ENCODE peak calls at places on chromosomes 11 and 22, in five cellular contexts. One of them, this sample, is unnamed.

GRCh38 chr11:122981388-122982264 is at the start of gene BSX:
- DNase-seq in HCT116: no peak
- DNase-seq in GM12878: no peak
- DNase-seq in HepG2: peak
- DNase-seq in H1: peak
- DNase-seq in this sample: peak

GRCh38 chr11:69499216-69499945 is 17.9 kb downstream of the LINC01488 start:
- DNase-seq in HCT116: no peak
- DNase-seq in GM12878: no peak
- DNase-seq in HepG2: no peak
- DNase-seq in H1: no peak
- DNase-seq in this sample: no peak

GRCh38 chr11:1232328-1233321 is 9.8 kb downstream of the MUC5B start:
- DNase-seq in HCT116: no peak
- DNase-seq in GM12878: no peak
- DNase-seq in HepG2: no peak
- DNase-seq in H1: peak
- DNase-seq in this sample: no peak

GRCh38 chr22:44526431-44527115 is 28.5 kb upstream of the RTL6 start:
- DNase-seq in HCT116: no peak
- DNase-seq in GM12878: no peak
- DNase-seq in HepG2: no peak
- DNase-seq in H1: peak
- DNase-seq in this sample: no peak

GRCh38 chr11:132685174-132685611 is 847.1 kb downstream of the OPCML start:
- DNase-seq in HCT116: no peak
- DNase-seq in GM12878: no peak
- DNase-seq in HepG2: no peak
- DNase-seq in H1: no peak
- DNase-seq in this sample: no peak

GRCh38 chr22:46465348-46465725 is 72.1 kb downstream of the CELSR1 start:
- DNase-seq in HCT116: no peak
- DNase-seq in GM12878: no peak
- DNase-seq in HepG2: no peak
- DNase-seq in H1: no peak
- DNase-seq in this sample: no peak

GRCh38 chr11:30801357-30801756 is 215.2 kb upstream of the MPPED2 start:
- DNase-seq in HCT116: no peak
- DNase-seq in GM12878: no peak
- DNase-seq in HepG2: peak
- DNase-seq in H1: no peak
- DNase-seq in this sample: no peak

GRCh38 chr11:9219115-9219514 is 46.0 kb downstream of the DENND5A start:
- DNase-seq in HCT116: no peak
- DNase-seq in GM12878: no peak
- DNase-seq in HepG2: no peak
- DNase-seq in H1: no peak
- DNase-seq in this sample: no peak

GRCh38 chr11:35257287-35257686 is 118.3 kb downstream of the CD44 start:
- DNase-seq in HCT116: no peak
- DNase-seq in GM12878: peak
- DNase-seq in HepG2: no peak
- DNase-seq in H1: no peak
- DNase-seq in this sample: no peak

GRCh38 chr22:26589845-26590524 is at the start of gene TPST2:
- DNase-seq in HCT116: peak
- DNase-seq in GM12878: no peak
- DNase-seq in HepG2: peak
- DNase-seq in H1: peak
- DNase-seq in this sample: peak

GRCh38 chr22:36267058-36267457 is 14.1 kb downstream of the APOL1 start:
- DNase-seq in HCT116: no peak
- DNase-seq in GM12878: no peak
- DNase-seq in HepG2: no peak
- DNase-seq in H1: no peak
- DNase-seq in this sample: no peak

GRCh38 chr11:63938481-63939350 is at the start of gene NAA40:
- DNase-seq in HCT116: peak
- DNase-seq in GM12878: peak
- DNase-seq in HepG2: peak
- DNase-seq in H1: peak
- DNase-seq in this sample: peak

GRCh38 chr11:68685656-68686380 is 1.5 kb downstream of the GAL start:
- DNase-seq in HCT116: no peak
- DNase-seq in GM12878: no peak
- DNase-seq in HepG2: no peak
- DNase-seq in H1: no peak
- DNase-seq in this sample: no peak

GRCh38 chr11:62921573-62922188 is 518 bp upstream of the CHRM1 start:
- DNase-seq in HCT116: no peak
- DNase-seq in GM12878: no peak
- DNase-seq in HepG2: no peak
- DNase-seq in H1: no peak
- DNase-seq in this sample: peak

GRCh38 chr11:97611345-97611744 is 1221.5 kb downstream of the JRKL start:
- DNase-seq in HCT116: no peak
- DNase-seq in GM12878: no peak
- DNase-seq in HepG2: no peak
- DNase-seq in H1: no peak
- DNase-seq in this sample: no peak

GRCh38 chr11:84899740-84900139 is 727.4 kb downstream of the DLG2 start:
- DNase-seq in HCT116: peak
- DNase-seq in GM12878: no peak
- DNase-seq in HepG2: peak
- DNase-seq in H1: no peak
- DNase-seq in this sample: peak

GRCh38 chr22:30226192-30226832 is 20.2 kb downstream of the LIF start:
- DNase-seq in HCT116: no peak
- DNase-seq in GM12878: no peak
- DNase-seq in HepG2: peak
- DNase-seq in H1: no peak
- DNase-seq in this sample: no peak

GRCh38 chr22:31509041-31509440 is 12.7 kb downstream of the SFI1 start:
- DNase-seq in HCT116: no peak
- DNase-seq in GM12878: no peak
- DNase-seq in HepG2: no peak
- DNase-seq in H1: no peak
- DNase-seq in this sample: no peak

GRCh38 chr11:13336246-13336873 is 58.8 kb downstream of the BMAL1 start:
- DNase-seq in HCT116: no peak
- DNase-seq in GM12878: no peak
- DNase-seq in HepG2: no peak
- DNase-seq in H1: no peak
- DNase-seq in this sample: no peak

GRCh38 chr22:19355413-19356157 is 64.1 kb upstream of the CLTCL1 start:
- DNase-seq in HCT116: no peak
- DNase-seq in GM12878: no peak
- DNase-seq in HepG2: no peak
- DNase-seq in H1: no peak
- DNase-seq in this sample: no peak

GRCh38 chr11:19680824-19681368 is 31.7 kb upstream of the NAV2 start:
- DNase-seq in HCT116: no peak
- DNase-seq in GM12878: no peak
- DNase-seq in HepG2: no peak
- DNase-seq in H1: no peak
- DNase-seq in this sample: no peak

GRCh38 chr11:25970726-25971508 is 361.0 kb upstream of the ANO3 start:
- DNase-seq in HCT116: no peak
- DNase-seq in GM12878: no peak
- DNase-seq in HepG2: no peak
- DNase-seq in H1: no peak
- DNase-seq in this sample: no peak

GRCh38 chr11:6979365-6979764 is 40.8 kb downstream of the ZNF214 start:
- DNase-seq in HCT116: no peak
- DNase-seq in GM12878: no peak
- DNase-seq in HepG2: no peak
- DNase-seq in H1: no peak
- DNase-seq in this sample: no peak

GRCh38 chr22:27032121-27032761 is 374.9 kb downstream of the MIAT start:
- DNase-seq in HCT116: no peak
- DNase-seq in GM12878: no peak
- DNase-seq in HepG2: no peak
- DNase-seq in H1: peak
- DNase-seq in this sample: no peak

GRCh38 chr11:43819926-43820325 is 60.7 kb upstream of the ALKBH3 start:
- DNase-seq in HCT116: no peak
- DNase-seq in GM12878: peak
- DNase-seq in HepG2: no peak
- DNase-seq in H1: no peak
- DNase-seq in this sample: no peak
- TF ChIP-seq JUND in HCT116: no peak
- TF ChIP-seq JUND in GM12878: no peak
- TF ChIP-seq JUND in HepG2: no peak
- TF ChIP-seq JUND in H1: no peak
- TF ChIP-seq JUND in this sample: no peak

DNA sequence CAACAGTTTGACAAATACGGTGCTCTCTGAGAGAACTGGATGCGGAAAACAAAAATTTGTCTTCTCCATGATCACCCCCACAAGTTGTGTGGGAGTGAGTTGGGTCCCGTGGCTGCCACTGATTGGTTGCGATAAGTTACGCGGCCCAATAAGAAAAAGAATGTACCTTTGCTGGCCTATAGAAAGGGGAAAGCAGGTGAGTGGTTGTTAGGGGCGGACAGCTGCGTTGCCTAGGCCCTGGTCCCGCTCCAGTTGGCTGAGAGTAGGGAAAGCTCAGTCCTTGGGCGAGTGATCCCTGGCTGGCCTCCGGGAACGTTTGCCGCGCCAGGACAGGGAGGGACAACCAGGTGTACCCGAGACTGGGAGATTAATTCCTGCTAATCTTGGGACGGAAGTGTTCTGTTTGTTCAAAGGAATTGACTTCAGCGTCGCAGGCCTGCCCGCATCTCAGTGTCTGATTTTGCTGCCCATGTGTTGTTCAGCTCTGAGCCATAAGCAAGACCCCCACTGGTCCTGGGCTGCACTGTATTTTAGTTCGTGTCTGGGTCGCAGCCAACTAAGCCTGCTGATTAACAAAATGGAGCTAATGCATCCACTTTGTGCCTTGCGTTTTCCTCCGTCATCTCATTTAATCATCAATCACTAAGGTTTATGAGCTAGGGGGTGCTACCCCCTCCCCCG is 773 bp upstream of the SYVN1 start:
- DNase-seq in HCT116: peak
- DNase-seq in GM12878: no peak
- DNase-seq in HepG2: peak
- DNase-seq in H1: peak
- DNase-seq in this sample: peak
- TF ChIP-seq POLR2A in HCT116: peak
- TF ChIP-seq POLR2A in GM12878: peak
- TF ChIP-seq POLR2A in HepG2: peak
- TF ChIP-seq POLR2A in H1: peak
- TF ChIP-seq POLR2A in this sample: peak

DNA sequence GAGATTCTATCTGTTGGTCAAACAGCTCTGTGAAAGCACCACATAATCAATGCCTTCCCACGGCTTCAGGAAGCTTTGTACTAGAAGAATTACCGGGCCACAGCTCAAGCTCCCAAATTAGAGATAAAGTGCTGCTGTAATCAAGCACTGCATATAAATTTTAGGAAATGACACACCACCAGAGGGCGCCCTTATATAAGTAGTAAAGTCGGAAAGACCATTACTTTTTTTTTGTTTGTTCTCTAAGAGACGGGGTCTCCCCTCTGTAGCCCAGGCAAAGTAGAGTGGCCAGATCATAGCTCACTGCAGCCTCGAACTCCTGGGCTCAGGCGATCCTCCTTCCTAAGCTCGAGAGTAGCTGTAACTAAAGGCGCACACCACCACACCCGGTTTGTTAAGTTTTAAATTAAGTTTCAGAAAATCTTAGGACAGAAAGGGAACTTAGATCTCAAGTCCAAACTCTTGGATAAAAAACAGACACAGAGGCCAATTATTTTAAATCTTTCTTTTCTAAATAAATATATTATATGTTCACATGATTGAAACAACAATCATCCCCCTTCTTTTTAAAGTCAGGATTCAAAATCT is 32.6 kb downstream of the PRCP start:
- DNase-seq in HCT116: peak
- DNase-seq in GM12878: peak
- DNase-seq in HepG2: peak
- DNase-seq in H1: peak
- DNase-seq in this sample: peak
- TF ChIP-seq JUND in HCT116: no peak
- TF ChIP-seq JUND in GM12878: no peak
- TF ChIP-seq JUND in HepG2: no peak
- TF ChIP-seq JUND in H1: no peak
- TF ChIP-seq JUND in this sample: no peak

GRCh38 chr22:39244496-39245129 is at the start of gene PDGFB:
- DNase-seq in HCT116: no peak
- DNase-seq in GM12878: no peak
- DNase-seq in HepG2: no peak
- DNase-seq in H1: no peak
- DNase-seq in this sample: peak
- TF ChIP-seq POLR2A in HCT116: peak
- TF ChIP-seq POLR2A in GM12878: no peak
- TF ChIP-seq POLR2A in HepG2: peak
- TF ChIP-seq POLR2A in H1: no peak
- TF ChIP-seq POLR2A in this sample: no peak

GRCh38 chr11:94926271-94926625 is 47.1 kb downstream of the CWC15 start:
- DNase-seq in HCT116: no peak
- DNase-seq in GM12878: no peak
- DNase-seq in HepG2: no peak
- DNase-seq in H1: no peak
- DNase-seq in this sample: no peak
- TF ChIP-seq JUND in HCT116: no peak
- TF ChIP-seq JUND in GM12878: no peak
- TF ChIP-seq JUND in HepG2: no peak
- TF ChIP-seq JUND in H1: no peak
- TF ChIP-seq JUND in this sample: no peak

GRCh38 chr11:71327156-71328085 is 75.0 kb upstream of the SHANK2 start:
- DNase-seq in HCT116: no peak
- DNase-seq in GM12878: no peak
- DNase-seq in HepG2: no peak
- DNase-seq in H1: no peak
- DNase-seq in this sample: no peak
- TF ChIP-seq POLR2A in HCT116: no peak
- TF ChIP-seq POLR2A in GM12878: no peak
- TF ChIP-seq POLR2A in HepG2: no peak
- TF ChIP-seq POLR2A in H1: no peak
- TF ChIP-seq POLR2A in this sample: no peak

DNA sequence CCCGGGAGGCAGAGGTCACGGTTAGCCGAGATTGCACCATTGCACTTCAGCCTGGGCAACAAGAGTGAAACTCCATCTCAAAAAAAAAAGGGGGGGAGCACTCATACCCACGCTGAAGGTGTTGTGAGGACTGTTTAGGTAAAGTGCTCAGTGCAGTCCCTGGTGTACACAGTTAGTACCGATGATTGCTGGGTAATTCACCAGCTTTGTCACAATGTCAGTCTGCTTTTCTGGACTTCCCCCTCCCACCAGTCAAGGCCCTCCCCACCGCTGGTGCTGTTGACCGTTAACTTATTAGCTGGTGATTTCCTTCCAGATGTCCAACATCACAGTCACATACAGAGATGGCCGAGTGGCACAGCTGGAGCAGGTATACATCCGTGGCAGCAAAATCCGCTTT is 11.9 kb downstream of the SNRPD3 start:
- DNase-seq in HCT116: no peak
- DNase-seq in GM12878: no peak
- DNase-seq in HepG2: no peak
- DNase-seq in H1: no peak
- DNase-seq in this sample: no peak
- TF ChIP-seq JUND in HCT116: no peak
- TF ChIP-seq JUND in GM12878: no peak
- TF ChIP-seq JUND in HepG2: no peak
- TF ChIP-seq JUND in H1: no peak
- TF ChIP-seq JUND in this sample: no peak

This sample was measured in K562.